ENCODE peak calls at places on chromosomes 13 and 19, in six cellular contexts. G is lower leg skin, Z is thoracic aorta, C is testis, J is cardiac fibroblast, N is tibial nerve. B is an unnamed sample.

GRCh38 chr13:83248751-83249150 is 633.5 kb downstream of the SLITRK1 start:
- DNase-seq in C (no peak), G (no peak), J (peak), N (no peak), Z (no peak), B (no peak)

GRCh38 chr19:52188822-52189744 is 769 bp upstream of the PPP2R1A start:
- DNase-seq in Z (peak), G (peak), J (no peak), C (no peak), N (peak), B (peak)

GRCh38 chr13:50650936-50651638 is 192.4 kb downstream of the DLEU7 start:
- DNase-seq in J (no peak), G (no peak), N (no peak), C (no peak), Z (no peak), B (no peak)

GRCh38 chr19:29671393-29672076 is 6.3 kb downstream of the PLEKHF1 start:
- DNase-seq in G (no peak), J (peak), N (no peak), Z (peak), C (peak), B (no peak)

GRCh38 chr13:26946675-26947342 is 186.2 kb upstream of the GPR12 start:
- DNase-seq in C (no peak), N (no peak), G (no peak), Z (no peak), J (peak), B (no peak)

GRCh38 chr13:100506154-100506553 is 82.4 kb downstream of the GGACT start:
- DNase-seq in G (no peak), N (no peak), J (no peak), Z (no peak), C (no peak), B (no peak)

GRCh38 chr19:13843104-13843921 is 33.6 kb upstream of the NANOS3 start:
- DNase-seq in Z (no peak), G (peak), N (no peak), C (no peak), J (peak), B (no peak)

GRCh38 chr13:101190337-101190736 is 226.0 kb downstream of the NALCN start:
- DNase-seq in Z (no peak), N (no peak), C (no peak), G (no peak), J (peak), B (no peak)

GRCh38 chr13:43815204-43815603 is 28.4 kb upstream of the ENOX1 start:
- DNase-seq in J (peak), N (no peak), C (peak), Z (no peak), G (no peak), B (no peak)

GRCh38 chr19:33950141-33950805 is 153.6 kb downstream of the KCTD15 start:
- DNase-seq in N (no peak), J (peak), C (no peak), Z (no peak), G (no peak), B (no peak)

GRCh38 chr13:25196971-25197370 is 24.9 kb upstream of the AMER2 start:
- DNase-seq in G (no peak), J (no peak), C (no peak), N (no peak), Z (no peak), B (no peak)

GRCh38 chr13:94298346-94298745 is 181.1 kb downstream of the DCT start:
- DNase-seq in J (no peak), G (no peak), N (no peak), C (no peak), Z (no peak), B (no peak)

GRCh38 chr13:113862766-113863510 is 938 bp downstream of the GAS6 start:
- DNase-seq in Z (no peak), N (no peak), C (peak), G (no peak), J (peak), B (peak)

GRCh38 chr19:28403698-28404099 is 809.3 kb downstream of the UQCRFS1 start:
- DNase-seq in C (no peak), G (no peak), J (no peak), N (no peak), Z (no peak), B (no peak)

GRCh38 chr13:107210216-107211010 is 642.5 kb upstream of the ARGLU1 start:
- DNase-seq in N (no peak), J (peak), G (no peak), Z (no peak), C (no peak), B (no peak)

GRCh38 chr13:108595416-108596257 is 33.8 kb upstream of the MYO16 start:
- DNase-seq in C (no peak), N (no peak), G (no peak), Z (no peak), J (no peak), B (no peak)

GRCh38 chr13:45833663-45834062 is 17.9 kb downstream of the SIAH3 start:
- DNase-seq in C (no peak), N (no peak), J (peak), G (no peak), Z (no peak), B (no peak)

GRCh38 chr19:17073869-17074627 is 1.2 kb downstream of the HAUS8 start:
- DNase-seq in C (no peak), J (no peak), N (no peak), G (no peak), Z (no peak), B (no peak)

GRCh38 chr19:35805518-35806102 is 7.0 kb downstream of the PRODH2 start:
- DNase-seq in G (no peak), N (no peak), Z (no peak), C (no peak), J (no peak), B (no peak)

GRCh38 chr19:39949026-39949747 is 14.8 kb upstream of the FCGBP start:
- DNase-seq in J (no peak), N (no peak), C (no peak), G (no peak), Z (no peak), B (peak)

GRCh38 chr13:77928909-77929308 is 10.3 kb upstream of the EDNRB start:
- DNase-seq in G (no peak), N (no peak), C (no peak), Z (no peak), J (no peak), B (no peak)

GRCh38 chr19:6663236-6664187 is 6.4 kb downstream of the TNFSF14 start:
- DNase-seq in G (no peak), N (no peak), C (no peak), Z (no peak), J (no peak), B (no peak)

GRCh38 chr19:22945560-22945959 is 57.4 kb downstream of the ZNF728 start:
- DNase-seq in Z (no peak), C (peak), G (no peak), N (no peak), J (peak), B (no peak)

GRCh38 chr13:107480130-107480529 is 735.2 kb downstream of the LIG4 start:
- DNase-seq in Z (no peak), G (no peak), N (no peak), J (no peak), C (no peak), B (no peak)

GRCh38 chr13:51861728-51862300 is at the start of gene CCDC70:
- DNase-seq in Z (no peak), C (no peak), J (no peak), N (no peak), G (no peak), B (no peak)

GRCh38 chr19:33152178-33152577 is 20.3 kb downstream of the WDR88 start:
- DNase-seq in C (no peak), J (peak), G (no peak), Z (no peak), N (no peak), B (no peak)

GRCh38 chr13:75443356-75443958 is 38.5 kb downstream of the TBC1D4 start:
- DNase-seq in J (no peak), Z (no peak), G (no peak), N (no peak), C (no peak), B (no peak)

GRCh38 chr19:45070861-45071544 is 5.3 kb downstream of the ZNF296 start:
- DNase-seq in Z (no peak), G (no peak), N (no peak), C (no peak), J (no peak), B (no peak)

GRCh38 chr13:45522571-45522970 is 57.8 kb downstream of the COG3 start:
- DNase-seq in C (no peak), N (no peak), G (no peak), J (no peak), Z (no peak), B (no peak)

GRCh38 chr13:35160921-35161320 is 218.9 kb downstream of the NBEA start:
- DNase-seq in J (no peak), N (no peak), G (no peak), C (no peak), Z (no peak), B (no peak)

GRCh38 chr19:19820774-19821315 is 705 bp downstream of the ZNF506 start:
- DNase-seq in J (no peak), N (no peak), G (no peak), C (no peak), Z (no peak), B (no peak)

GRCh38 chr13:21230516-21230915 is 54.1 kb downstream of the MRPL57 start:
- DNase-seq in N (no peak), Z (no peak), C (no peak), J (no peak), G (no peak), B (no peak)

GRCh38 chr19:10292206-10292788 is 2.5 kb downstream of the ICAM5 start:
- DNase-seq in N (peak), C (peak), Z (peak), G (peak), J (peak), B (peak)

GRCh38 chr13:85347251-85347650 is 452.0 kb downstream of the SLITRK6 start:
- DNase-seq in N (no peak), Z (no peak), J (no peak), C (no peak), G (no peak), B (no peak)

GRCh38 chr13:110015253-110015652 is 228.9 kb upstream of the IRS2 start:
- DNase-seq in J (no peak), C (no peak), G (no peak), N (no peak), Z (no peak), B (no peak)

GRCh38 chr19:47899335-47899734 is 13.2 kb upstream of the SULT2A1 start:
- DNase-seq in N (no peak), C (peak), J (no peak), Z (no peak), G (no peak), B (no peak)

GRCh38 chr19:296476-297225 is 5.4 kb upstream of the PLPP2 start:
- DNase-seq in C (no peak), Z (no peak), J (no peak), N (no peak), G (peak), B (no peak)

GRCh38 chr19:295687-296370 is 4.6 kb upstream of the PLPP2 start:
- DNase-seq in J (no peak), Z (no peak), N (no peak), C (no peak), G (no peak), B (no peak)

GRCh38 chr19:293436-294110 is 2.4 kb upstream of the PLPP2 start:
- DNase-seq in G (no peak), J (no peak), Z (no peak), C (no peak), N (no peak), B (no peak)

GRCh38 chr19:294341-294818 is 3.2 kb upstream of the PLPP2 start:
- DNase-seq in N (no peak), J (no peak), Z (no peak), G (no peak), C (no peak), B (no peak)

DNA sequence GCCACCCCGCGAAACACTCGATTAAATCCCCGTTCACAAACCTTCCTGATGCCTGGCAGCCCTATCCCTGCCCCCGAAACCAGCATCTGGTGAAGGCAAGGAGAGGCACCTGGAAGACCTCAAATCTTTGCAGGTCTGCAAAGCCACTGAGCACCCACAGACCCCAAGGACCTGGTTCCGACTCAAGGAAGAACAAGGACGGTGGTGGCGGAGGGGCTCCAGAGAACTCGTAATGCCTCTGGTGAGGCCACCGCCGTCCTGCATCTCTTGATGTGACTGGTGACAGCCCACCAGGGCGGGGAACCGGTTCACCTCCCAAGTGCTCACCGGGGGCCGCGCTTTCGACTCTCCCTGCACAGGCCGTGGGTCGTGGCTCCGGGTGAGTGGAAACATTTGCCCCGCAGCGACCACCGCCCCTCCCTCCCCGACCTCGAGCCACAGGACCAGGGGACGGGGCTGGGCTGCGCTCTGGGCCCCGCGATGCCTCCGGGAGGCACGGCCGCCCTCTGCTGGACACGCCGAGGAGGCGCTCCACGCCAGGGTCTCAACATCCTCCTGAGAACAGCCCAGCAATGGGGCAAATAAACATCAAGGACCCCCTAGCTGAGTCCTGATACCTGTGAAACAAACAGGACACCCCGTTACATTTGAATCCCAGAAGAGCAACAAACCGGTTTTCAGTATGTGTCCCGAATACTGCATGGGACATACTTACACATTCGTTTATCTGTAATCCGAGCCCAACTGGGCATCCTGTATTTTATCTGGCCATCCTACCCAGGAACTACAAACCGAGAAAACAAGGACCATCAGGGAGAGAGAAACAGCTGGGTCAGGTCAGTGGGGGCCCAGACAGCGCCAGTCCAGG is 3.9 kb upstream of the PLPP2 start:
- DNase-seq in N (no peak), Z (no peak), C (no peak), J (peak), G (no peak), B (no peak)
- TF ChIP-seq CTCF in N (peak), Z (peak), C (peak), J (peak), G (no peak), B (peak)

DNA sequence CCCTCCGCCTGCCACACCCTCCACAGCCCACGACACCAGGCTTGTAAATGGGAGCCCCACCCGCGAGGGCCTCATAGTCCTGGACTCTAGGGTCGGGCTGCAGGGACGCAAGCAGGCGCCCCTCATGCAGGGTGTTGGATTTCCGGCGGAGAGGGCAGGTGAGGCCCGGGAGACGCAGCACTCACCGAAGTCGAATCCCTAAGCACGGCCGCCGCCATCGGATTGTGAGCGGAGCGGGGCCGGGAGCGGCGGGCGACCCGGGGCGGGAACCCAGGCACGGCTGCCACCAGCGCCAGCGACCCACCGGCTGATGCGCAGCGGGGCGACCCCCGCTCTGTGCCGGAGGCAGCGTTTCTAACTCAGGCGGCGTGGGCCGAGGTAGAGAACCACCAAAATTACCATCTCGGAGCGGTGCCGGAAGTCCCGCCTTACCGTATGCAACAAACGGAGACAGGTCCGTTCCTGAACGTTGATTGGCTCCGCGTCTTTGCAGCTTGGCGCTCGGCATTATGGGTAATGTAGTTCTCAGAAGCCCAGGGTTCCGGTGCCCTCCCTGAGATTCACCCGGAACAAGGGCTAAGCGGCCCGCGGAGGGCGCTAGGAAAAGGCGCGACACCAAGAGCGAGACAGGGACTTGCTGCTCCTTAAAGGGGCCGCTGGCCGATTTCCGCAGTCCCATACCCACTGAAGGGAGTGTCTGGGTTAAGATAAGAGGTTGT is at the start of gene ZNF416:
- DNase-seq in C (peak), Z (peak), J (peak), G (peak), N (peak), B (peak)
- TF ChIP-seq CTCF in C (no peak), Z (no peak), J (peak), G (no peak), N (no peak), B (no peak)

GRCh38 chr13:30204564-30204963 is 102.8 kb downstream of the KATNAL1 start:
- DNase-seq in J (no peak), N (no peak), G (no peak), C (no peak), Z (no peak), B (no peak)
- TF ChIP-seq CTCF in J (no peak), N (no peak), G (no peak), C (no peak), Z (no peak), B (no peak)

GRCh38 chr19:3851254-3852176 is 17.3 kb downstream of the ZFR2 start:
- DNase-seq in G (no peak), N (no peak), J (no peak), C (no peak), Z (no peak), B (no peak)

GRCh38 chr19:3852177-3852511 is 16.7 kb downstream of the ZFR2 start:
- DNase-seq in Z (no peak), G (no peak), C (no peak), J (no peak), N (no peak), B (no peak)

GRCh38 chr19:3850320-3850972 is 18.4 kb downstream of the ZFR2 start:
- DNase-seq in N (no peak), J (no peak), C (no peak), Z (no peak), G (no peak), B (no peak)

GRCh38 chr19:3855321-3855720 is 13.5 kb downstream of the ZFR2 start:
- DNase-seq in J (no peak), N (no peak), G (no peak), C (no peak), Z (no peak), B (no peak)

GRCh38 chr19:3852614-3853254 is 16.1 kb downstream of the ZFR2 start:
- DNase-seq in C (no peak), N (no peak), G (no peak), Z (no peak), J (peak), B (no peak)
- TF ChIP-seq CTCF in C (no peak), N (no peak), G (no peak), Z (no peak), J (peak), B (no peak)

GRCh38 chr19:31570718-31571117 is 221.5 kb upstream of the TSHZ3 start:
- DNase-seq in N (no peak), Z (no peak), C (no peak), J (no peak), G (no peak), B (no peak)

GRCh38 chr19:31568724-31569123 is 219.5 kb upstream of the TSHZ3 start:
- DNase-seq in G (no peak), Z (no peak), N (no peak), J (no peak), C (no peak), B (no peak)

GRCh38 chr19:31578326-31578725 is 229.1 kb upstream of the TSHZ3 start:
- DNase-seq in J (no peak), C (no peak), G (no peak), N (no peak), Z (no peak), B (no peak)

GRCh38 chr19:31572671-31573298 is 223.5 kb upstream of the TSHZ3 start:
- DNase-seq in J (no peak), G (no peak), N (no peak), C (no peak), Z (no peak), B (no peak)

GRCh38 chr19:31574251-31574973 is 225.2 kb upstream of the TSHZ3 start:
- DNase-seq in N (no peak), Z (no peak), J (no peak), C (no peak), G (no peak), B (no peak)
- TF ChIP-seq CTCF in N (no peak), Z (no peak), J (no peak), C (no peak), G (no peak), B (no peak)